ENCODE peak calls at places on chromosomes 12 and 14, in seven cellular contexts. Y is amygdala; W is GM20000; V is NCI-H748 treated with DMSO at 0.1 percent for 48 hours; D is central memory CD4-positive, alpha-beta T cell; X is NCI-H82; C is GM12865. A is an unnamed sample.

GRCh38 chr14:61527325-61528100 is 167.8 kb upstream of the HIF1A start:
- DNase-seq in W (no peak), X (no peak), C (no peak), V (no peak), D (no peak), Y (no peak), A (no peak)

GRCh38 chr14:27557445-27557844 is 959.6 kb upstream of the NOVA1 start:
- DNase-seq in D (no peak), C (no peak), W (no peak), Y (no peak), V (no peak), X (no peak), A (no peak)

GRCh38 chr12:49909328-49909727 is 5.6 kb upstream of the FAIM2 start:
- DNase-seq in V (no peak), D (no peak), W (no peak), X (no peak), C (no peak), Y (no peak), A (no peak)

GRCh38 chr14:86296173-86296572 is 766.2 kb downstream of the FLRT2 start:
- DNase-seq in X (peak; percentile 73), Y (no peak), V (peak; percentile 96), W (no peak), D (no peak), C (no peak), A (no peak)

GRCh38 chr12:57366315-57366714 is 64.5 kb downstream of the R3HDM2 start:
- DNase-seq in Y (no peak), V (no peak), D (no peak), C (no peak), X (no peak), W (no peak), A (no peak)

GRCh38 chr14:101151226-101151929 is 247.9 kb upstream of the RTL1 start:
- DNase-seq in C (no peak), X (no peak), Y (no peak), V (no peak), D (no peak), W (no peak), A (no peak)

GRCh38 chr14:35161231-35161630 is 38.9 kb downstream of the PRORP start:
- DNase-seq in Y (no peak), V (no peak), D (peak; percentile 28), C (peak; percentile 38), W (no peak), X (no peak), A (no peak)

GRCh38 chr14:42222924-42223471 is 616.3 kb downstream of the LRFN5 start:
- DNase-seq in Y (no peak), D (no peak), W (peak; percentile 20), V (peak; percentile 25), X (peak; percentile 76), C (peak; percentile 82), A (no peak)

GRCh38 chr12:57090924-57091632 is 2.2 kb downstream of the NAB2 start:
- DNase-seq in V (no peak), X (no peak), W (peak; percentile 2), C (no peak), D (no peak), Y (peak; percentile 58), A (no peak)

GRCh38 chr14:54252072-54252730 is 144.6 kb upstream of the CDKN3 start:
- DNase-seq in W (no peak), C (no peak), Y (no peak), D (no peak), V (no peak), X (no peak), A (no peak)

GRCh38 chr14:54138354-54139038 is 181.9 kb upstream of the BMP4 start:
- DNase-seq in V (no peak), Y (no peak), D (no peak), X (no peak), W (no peak), C (no peak), A (no peak)

GRCh38 chr12:70364695-70365397 is 1.2 kb upstream of the KCNMB4 start:
- DNase-seq in C (no peak), V (no peak), X (no peak), Y (no peak), D (no peak), W (peak; percentile 17), A (no peak)

GRCh38 chr12:121427556-121428055 is 27.7 kb downstream of the RNF34 start:
- DNase-seq in X (no peak), Y (no peak), V (no peak), W (no peak), C (no peak), D (no peak), A (no peak)

GRCh38 chr12:123289911-123290310 is 18.3 kb upstream of the CDK2AP1 start:
- DNase-seq in W (no peak), X (no peak), V (no peak), D (no peak), Y (no peak), C (no peak), A (no peak)

GRCh38 chr14:68278568-68279436 is 459.2 kb downstream of the RAD51B start:
- DNase-seq in X (no peak), V (no peak), D (no peak), Y (no peak), C (peak; percentile 47), W (no peak), A (no peak)

GRCh38 chr12:59446156-59446555 is 149.7 kb upstream of the SLC16A7 start:
- DNase-seq in X (no peak), W (no peak), V (no peak), D (no peak), C (no peak), Y (no peak), A (no peak)

GRCh38 chr12:67367843-67368242 is 98.7 kb downstream of the CAND1 start:
- DNase-seq in W (no peak), Y (no peak), V (no peak), C (peak; percentile 11), X (no peak), D (no peak), A (no peak)

GRCh38 chr12:68042212-68042699 is 53.0 kb downstream of the IFNG-AS1 start:
- DNase-seq in V (no peak), D (no peak), C (peak; percentile 81), W (peak; percentile 49), X (no peak), Y (no peak), A (no peak)

GRCh38 chr14:68103841-68104240 is 284.3 kb downstream of the RAD51B start:
- DNase-seq in V (no peak), D (no peak), Y (no peak), W (no peak), C (no peak), X (no peak), A (no peak)

GRCh38 chr12:14873440-14874185 is 12.0 kb downstream of the MGP start:
- DNase-seq in D (no peak), Y (no peak), C (peak; percentile 12), X (peak; percentile 78), V (no peak), W (no peak), A (no peak)

GRCh38 chr12:90618606-90619005 is 336.4 kb downstream of the CCER1 start:
- DNase-seq in Y (no peak), V (no peak), W (no peak), X (no peak), D (no peak), C (no peak), A (no peak)

GRCh38 chr12:17108877-17109520 is 503.0 kb upstream of the LMO3 start:
- DNase-seq in C (no peak), Y (no peak), X (peak; percentile 50), D (no peak), W (no peak), V (peak; percentile 76), A (no peak)

GRCh38 chr12:64608901-64609542 is 1.3 kb upstream of the RASSF3 start:
- DNase-seq in C (peak; percentile 72), X (peak; percentile 39), Y (no peak), W (peak; percentile 77), V (peak; percentile 54), D (peak; percentile 52), A (peak; percentile 60)

GRCh38 chr12:48296586-48297396 is 53.9 kb downstream of the ZNF641 start:
- DNase-seq in C (peak; percentile 43), Y (peak; percentile 52), D (peak; percentile 24), V (no peak), X (no peak), W (peak; percentile 26), A (no peak)

GRCh38 chr14:94640721-94641631 is 28.8 kb downstream of the SERPINA3 start:
- DNase-seq in C (no peak), D (no peak), W (no peak), V (no peak), Y (no peak), X (no peak), A (no peak)

GRCh38 chr12:65496617-65497016 is 218.1 kb downstream of the MSRB3 start:
- DNase-seq in C (no peak), X (no peak), D (no peak), V (no peak), Y (no peak), W (no peak), A (no peak)

GRCh38 chr14:75452324-75452723 is 24.5 kb downstream of the JDP2 start:
- DNase-seq in W (no peak), D (no peak), X (no peak), V (no peak), C (no peak), Y (no peak), A (no peak)

GRCh38 chr12:4046150-4046845 is 173.1 kb upstream of the PARP11 start:
- DNase-seq in D (no peak), Y (no peak), X (no peak), W (no peak), V (no peak), C (no peak), A (no peak)

GRCh38 chr12:111180830-111181726 is 187.8 kb downstream of the PHETA1 start:
- DNase-seq in V (peak; percentile 52), Y (no peak), D (no peak), C (no peak), W (no peak), X (peak; percentile 95), A (peak; percentile 38)

GRCh38 chr12:92446082-92446460 is 256.7 kb upstream of the PLEKHG7 start:
- DNase-seq in W (no peak), D (no peak), C (no peak), X (no peak), V (no peak), Y (no peak), A (no peak)

GRCh38 chr12:114168061-114168460 is 201.9 kb upstream of the RBM19 start:
- DNase-seq in C (no peak), V (no peak), X (no peak), D (no peak), W (no peak), Y (no peak), A (no peak)

GRCh38 chr14:100536721-100537700 is 50.2 kb downstream of the BEGAIN start:
- DNase-seq in D (no peak), C (no peak), X (no peak), W (peak; percentile 22), Y (no peak), V (no peak), A (no peak)

GRCh38 chr14:68269136-68269535 is 449.6 kb downstream of the RAD51B start:
- DNase-seq in Y (no peak), X (no peak), V (no peak), W (no peak), D (no peak), C (no peak), A (no peak)

GRCh38 chr12:45681469-45681868 is 48.0 kb upstream of the ARID2 start:
- DNase-seq in D (no peak), Y (no peak), V (no peak), X (no peak), C (no peak), W (no peak), A (no peak)

A was measured in Jurkat, Clone E6-1.